ENCODE peak calls at places on chromosomes 16 and 17, in four cellular contexts. H is CD8-positive, alpha-beta memory T cell; F is heart left ventricle; R is foreskin fibroblast. J is an unnamed sample.

GRCh38 chr16:79042886-79043285 is 557.7 kb downstream of the MAF start:
- DNase-seq in R (no peak), H (no peak), F (no peak), J (no peak)

GRCh38 chr16:11034481-11034931 is 90.1 kb downstream of the CLEC16A start:
- DNase-seq in F (no peak), R (no peak), H (no peak), J (no peak)

GRCh38 chr17:20010099-20010863 is 1.1 kb downstream of the SPECC1 start:
- DNase-seq in R (peak), H (no peak), F (no peak), J (peak)

GRCh38 chr17:21146362-21147021 is 19.7 kb downstream of the DHRS7B start:
- DNase-seq in R (no peak), F (no peak), H (no peak), J (no peak)

GRCh38 chr17:71966459-71967313 is 154.1 kb upstream of the SOX9 start:
- DNase-seq in F (peak), R (no peak), H (no peak), J (no peak)

GRCh38 chr16:6032438-6032837 is 934.8 kb upstream of the EEF2KMT start:
- DNase-seq in R (no peak), F (no peak), H (no peak), J (no peak)

GRCh38 chr16:1870365-1871082 is 1.4 kb downstream of the MEIOB start:
- DNase-seq in F (no peak), H (no peak), R (peak), J (peak)

GRCh38 chr17:41073676-41074075 is 8.0 kb upstream of the KRTAP2-4 start:
- DNase-seq in R (no peak), H (no peak), F (no peak), J (no peak)

GRCh38 chr16:66917741-66918140 is 944 bp downstream of the CDH16 start:
- DNase-seq in H (no peak), R (no peak), F (no peak), J (no peak)

GRCh38 chr17:66461343-66461995 is 159.1 kb downstream of the PRKCA start:
- DNase-seq in H (no peak), F (no peak), R (no peak), J (no peak)

GRCh38 chr17:35256629-35257028 is 13.8 kb downstream of the SLFN5 start:
- DNase-seq in F (no peak), H (no peak), R (no peak), J (no peak)

GRCh38 chr17:16371742-16372141 is 9.1 kb upstream of the UBB start:
- DNase-seq in H (no peak), F (no peak), R (peak), J (no peak)

GRCh38 chr17:7001562-7001961 is 5.7 kb downstream of the ALOX12 start:
- DNase-seq in F (no peak), R (no peak), H (no peak), J (no peak)

GRCh38 chr16:70685938-70686375 is at the start of gene MTSS2:
- DNase-seq in F (peak), H (no peak), R (peak), J (no peak)

GRCh38 chr17:58527949-58528348 is 13.5 kb upstream of the MTMR4 start:
- DNase-seq in F (no peak), R (no peak), H (no peak), J (no peak)

GRCh38 chr17:74959826-74960738 is 12.5 kb downstream of the HID1 start:
- DNase-seq in F (no peak), H (no peak), R (no peak), J (no peak)

GRCh38 chr16:1420111-1420539 is 422 bp downstream of the UQCC4 start:
- DNase-seq in H (no peak), R (no peak), F (peak), J (no peak)

GRCh38 chr17:48378696-48379095 is 51.3 kb downstream of the SKAP1 start:
- DNase-seq in R (no peak), H (no peak), F (no peak), J (no peak)

GRCh38 chr17:510223-510917 is 157.8 kb upstream of the RPH3AL start:
- DNase-seq in F (no peak), H (no peak), R (no peak), J (no peak)

GRCh38 chr16:83652898-83653297 is 154.9 kb upstream of the HSBP1 start:
- DNase-seq in H (no peak), R (no peak), F (no peak), J (no peak)

GRCh38 chr17:67020293-67020766 is 24.0 kb upstream of the CACNG1 start:
- DNase-seq in R (no peak), H (no peak), F (no peak), J (no peak)

GRCh38 chr16:76941091-76941490 is 249.9 kb upstream of the MON1B start:
- DNase-seq in H (no peak), F (no peak), R (no peak), J (no peak)

GRCh38 chr16:47499080-47499699 is 38.1 kb downstream of the PHKB start:
- DNase-seq in R (no peak), F (no peak), H (no peak), J (no peak)

GRCh38 chr16:65229191-65229662 is 107.4 kb upstream of the CDH11 start:
- DNase-seq in F (no peak), R (no peak), H (no peak), J (no peak)

GRCh38 chr16:73976661-73977060 is 320.0 kb upstream of the PSMD7 start:
- DNase-seq in R (no peak), H (no peak), F (no peak), J (no peak)

GRCh38 chr16:12511708-12512107 is 292.0 kb downstream of the CPPED1 start:
- DNase-seq in H (peak), R (no peak), F (no peak), J (no peak)

GRCh38 chr16:21097151-21097550 is 53.5 kb downstream of the DNAH3 start:
- DNase-seq in R (peak), F (no peak), H (no peak), J (no peak)

GRCh38 chr17:30379303-30380105 is 777 bp downstream of the CPD start:
- DNase-seq in H (peak), R (no peak), F (peak), J (no peak)

GRCh38 chr17:58200024-58200633 is 7.6 kb downstream of the EPX start:
- DNase-seq in H (peak), F (peak), R (no peak), J (no peak)

GRCh38 chr17:38424297-38424972 is 3.8 kb upstream of the ARHGAP23 start:
- DNase-seq in R (no peak), H (no peak), F (no peak), J (no peak)

GRCh38 chr16:4687946-4688673 is 5.3 kb upstream of the NUDT16L1 start:
- DNase-seq in H (peak), R (no peak), F (peak), J (no peak)

GRCh38 chr16:77059441-77059840 is 131.5 kb upstream of the MON1B start:
- DNase-seq in R (no peak), H (no peak), F (no peak), J (no peak)

GRCh38 chr16:22217890-22218730 is 12.0 kb downstream of the EEF2K start:
- DNase-seq in H (no peak), F (peak), R (no peak), J (no peak)

GRCh38 chr17:70857351-70857750 is 688.0 kb downstream of the KCNJ2 start:
- DNase-seq in H (no peak), F (no peak), R (no peak), J (no peak)

GRCh38 chr17:55266051-55266957 is 1.5 kb downstream of the HLF start:
- DNase-seq in F (no peak), R (no peak), H (no peak), J (no peak)

GRCh38 chr16:30678586-30678970 is 20.3 kb downstream of the FBRS start:
- DNase-seq in F (no peak), H (no peak), R (no peak), J (no peak)

DNA sequence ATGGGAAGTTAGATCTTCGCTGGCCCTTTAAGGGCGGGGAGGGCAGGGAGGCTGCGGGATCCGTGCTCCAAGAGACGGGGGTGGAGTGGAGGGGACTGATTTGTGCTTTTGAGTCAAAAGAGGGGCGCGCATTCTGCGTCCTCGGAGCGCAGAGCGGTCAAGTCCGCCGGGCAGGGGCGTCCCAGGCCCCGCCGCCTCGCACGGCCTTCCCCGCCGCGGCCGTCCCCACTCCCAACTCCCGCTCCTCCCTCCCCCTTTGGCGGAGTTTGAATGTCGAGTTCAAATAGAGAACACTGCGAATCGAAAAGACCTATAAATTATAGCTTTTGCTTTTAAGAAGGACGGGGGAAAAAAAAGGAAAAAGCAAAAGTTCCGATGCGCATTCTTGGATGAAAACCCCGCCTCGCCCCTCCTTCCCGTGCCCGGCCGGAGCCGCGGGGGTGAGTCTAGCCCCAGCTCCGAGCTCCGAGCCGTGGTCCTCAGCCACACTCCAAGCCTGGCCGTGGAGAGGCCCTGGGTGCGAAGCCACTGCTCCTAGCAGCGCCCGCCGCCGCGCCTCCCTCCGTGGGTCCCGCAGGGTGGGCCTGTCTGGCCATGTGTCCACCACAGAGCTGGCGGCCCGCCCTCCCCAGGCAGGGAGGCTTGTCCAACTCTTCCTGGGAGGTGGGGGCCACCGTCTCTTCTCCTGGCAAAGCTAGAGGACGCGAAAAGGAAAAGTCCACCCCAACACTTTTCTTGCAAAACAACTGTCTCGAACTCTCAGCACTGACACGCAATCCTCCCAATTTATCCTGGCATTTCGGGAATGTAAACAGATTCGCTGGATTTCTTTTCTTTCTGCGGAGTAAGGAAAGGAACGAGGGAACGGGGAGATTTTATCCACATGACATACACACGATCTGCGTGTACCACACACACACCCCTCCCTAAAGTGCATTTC is 3.6 kb downstream of the CBX8 start:
- DNase-seq in H (no peak), R (peak), F (no peak), J (no peak)
- H3K4me3 ChIP-seq in H (no peak), R (peak), F (peak), J (no peak)

GRCh38 chr16:89563639-89564392 is 3.3 kb downstream of the RPL13 start:
- DNase-seq in H (no peak), F (no peak), R (no peak), J (no peak)

GRCh38 chr16:89564476-89565255 is 4.2 kb downstream of the RPL13 start:
- DNase-seq in R (peak), F (no peak), H (no peak), J (no peak)

GRCh38 chr16:89565256-89565505 is 4.7 kb downstream of the RPL13 start:
- DNase-seq in H (no peak), F (no peak), R (peak), J (no peak)

GRCh38 chr16:89567656-89568594 is 7.4 kb downstream of the RPL13 start:
- DNase-seq in R (no peak), H (no peak), F (no peak), J (no peak)

DNA sequence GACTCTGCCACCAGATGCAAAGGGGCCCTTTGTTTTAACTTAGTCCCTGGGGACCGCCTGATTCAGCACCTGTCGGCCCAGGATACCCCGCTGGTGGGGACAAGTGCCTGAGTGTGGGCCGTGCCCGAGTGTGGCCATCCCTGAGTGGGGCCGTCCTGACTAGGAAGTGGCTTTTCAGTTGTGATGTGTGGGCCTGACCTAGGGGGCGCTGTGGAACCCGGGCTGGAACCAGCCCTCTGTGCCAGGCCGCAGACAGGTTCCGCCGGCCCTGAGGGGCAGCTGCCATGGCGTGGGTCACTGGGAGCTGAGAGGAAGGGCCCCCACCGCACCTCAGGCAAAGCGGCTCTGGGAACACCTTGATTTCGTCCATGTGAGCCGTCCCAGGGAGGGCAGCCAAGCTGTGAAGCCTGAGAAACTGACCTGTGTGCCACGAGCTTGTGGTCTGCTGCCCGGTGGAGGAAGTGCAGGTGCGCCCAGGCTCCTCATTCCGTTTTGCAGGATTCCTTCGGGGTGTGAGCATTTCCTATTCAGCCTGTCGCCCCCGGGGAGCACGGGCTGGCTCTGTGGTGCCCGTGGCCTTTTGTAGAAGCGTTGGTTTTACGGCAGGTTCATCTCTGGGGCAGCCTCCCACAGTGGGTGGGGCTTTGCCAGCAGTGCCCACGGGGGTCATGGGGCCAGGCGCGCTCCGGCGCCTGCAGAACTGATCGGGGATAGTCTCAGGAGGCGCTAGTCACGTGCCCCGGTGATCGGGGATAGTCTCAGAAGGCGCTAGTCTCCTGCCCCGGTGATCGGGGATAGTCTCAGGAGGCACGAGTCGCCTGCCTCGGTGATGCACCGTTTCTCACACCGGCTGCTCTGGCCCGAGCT is 5.3 kb downstream of the RPL13 start:
- DNase-seq in H (peak), R (peak), F (peak), J (no peak)
- H3K4me3 ChIP-seq in H (peak), R (peak), F (peak), J (peak)

GRCh38 chr16:54281535-54282201 is 4.9 kb downstream of the IRX3 start:
- DNase-seq in F (no peak), R (no peak), H (no peak), J (no peak)

GRCh38 chr16:54282923-54283734 is 3.5 kb downstream of the IRX3 start:
- DNase-seq in H (no peak), R (no peak), F (no peak), J (no peak)

GRCh38 chr16:54280751-54281150 is 5.8 kb downstream of the IRX3 start:
- DNase-seq in R (no peak), H (no peak), F (no peak), J (no peak)

GRCh38 chr16:54283735-54284318 is 2.8 kb downstream of the IRX3 start:
- DNase-seq in R (no peak), H (no peak), F (no peak), J (no peak)

GRCh38 chr16:54282202-54282922 is 4.2 kb downstream of the IRX3 start:
- DNase-seq in F (peak), R (no peak), H (no peak), J (no peak)
- H3K4me3 ChIP-seq in F (peak), R (no peak), H (no peak), J (peak)

GRCh38 chr16:19822534-19822933 is 62.1 kb downstream of the GPRC5B start:
- DNase-seq in H (no peak), F (no peak), R (no peak), J (no peak)
- H3K4me3 ChIP-seq in H (no peak), F (no peak), R (no peak), J (no peak)

DNA sequence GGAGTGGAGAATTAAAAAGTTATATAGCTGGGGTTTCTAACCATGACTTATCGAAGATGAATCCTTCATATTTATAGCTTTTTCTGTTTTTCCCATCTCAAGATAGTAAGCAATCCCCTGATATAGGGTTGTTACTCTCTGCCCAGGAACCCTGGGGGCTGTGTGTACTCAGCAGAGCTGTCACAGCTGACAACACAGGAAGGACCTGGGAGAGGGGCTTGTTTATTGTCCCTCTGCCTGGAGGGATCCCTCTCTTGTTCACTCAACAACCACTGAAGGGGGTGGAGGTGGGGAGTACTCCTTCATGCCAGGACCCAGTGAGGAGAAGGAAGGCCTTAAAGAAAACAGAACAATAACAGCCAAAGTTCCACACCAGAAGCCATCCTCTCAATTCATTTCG is 19.8 kb downstream of the ASIC2 start:
- DNase-seq in H (no peak), R (no peak), F (no peak), J (no peak)
- H3K4me3 ChIP-seq in H (no peak), R (no peak), F (no peak), J (no peak)

GRCh38 chr16:28187595-28188004 is 24.2 kb downstream of the XPO6 start:
- DNase-seq in H (no peak), F (no peak), R (no peak), J (no peak)

GRCh38 chr16:28184625-28185024 is 27.1 kb downstream of the XPO6 start:
- DNase-seq in H (no peak), R (no peak), F (no peak), J (no peak)

GRCh38 chr16:28188085-28188916 is 23.5 kb downstream of the XPO6 start:
- DNase-seq in F (no peak), H (no peak), R (no peak), J (no peak)

GRCh38 chr16:28189237-28189636 is 22.5 kb downstream of the XPO6 start:
- DNase-seq in H (no peak), R (no peak), F (no peak), J (no peak)

GRCh38 chr16:28186752-28187151 is 25.0 kb downstream of the XPO6 start:
- DNase-seq in F (no peak), H (no peak), R (no peak), J (no peak)
- H3K4me3 ChIP-seq in F (no peak), H (peak), R (no peak), J (no peak)

DNA sequence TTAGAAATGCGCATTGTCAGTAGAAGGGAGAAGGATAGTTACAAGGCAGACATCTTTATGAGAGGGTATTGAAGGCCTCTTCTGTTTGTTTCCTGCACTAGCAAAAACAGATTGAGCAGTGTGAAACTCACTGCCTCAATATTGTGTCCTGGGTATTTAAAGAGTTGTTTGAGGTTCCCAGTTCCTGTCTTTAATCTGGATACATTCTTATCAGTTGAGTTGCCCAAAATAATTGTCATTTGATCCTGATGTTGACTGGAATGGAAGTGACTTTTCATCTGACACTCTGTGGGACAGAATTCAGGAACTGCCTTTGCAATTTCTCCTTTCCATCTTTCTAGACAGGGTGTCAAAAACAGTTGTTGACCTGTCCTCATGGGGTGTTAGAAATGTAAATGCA is 1.7 kb downstream of the ATP6V0A1 start:
- DNase-seq in F (no peak), H (no peak), R (no peak), J (no peak)
- H3K4me3 ChIP-seq in F (peak), H (no peak), R (peak), J (peak)

GRCh38 chr16:85746431-85747227 is 4.3 kb downstream of the C16orf74 start:
- DNase-seq in H (no peak), R (peak), F (no peak), J (peak)
- H3K4me3 ChIP-seq in H (no peak), R (no peak), F (no peak), J (no peak)

GRCh38 chr16:53211253-53211652 is 156.5 kb downstream of the CHD9 start:
- DNase-seq in F (no peak), H (no peak), R (no peak), J (no peak)
- H3K4me3 ChIP-seq in F (peak), H (no peak), R (no peak), J (peak)

GRCh38 chr16:88616320-88616719 is 22.1 kb upstream of the IL17C start:
- DNase-seq in R (no peak), H (no peak), F (no peak), J (no peak)

GRCh38 chr16:88617268-88618031 is 20.9 kb upstream of the IL17C start:
- DNase-seq in H (no peak), R (no peak), F (no peak), J (no peak)

GRCh38 chr16:88614818-88615580 is 23.4 kb upstream of the IL17C start:
- DNase-seq in F (no peak), R (no peak), H (no peak), J (no peak)

GRCh38 chr16:88618182-88618955 is 20.0 kb upstream of the IL17C start:
- DNase-seq in R (no peak), H (no peak), F (no peak), J (no peak)

DNA sequence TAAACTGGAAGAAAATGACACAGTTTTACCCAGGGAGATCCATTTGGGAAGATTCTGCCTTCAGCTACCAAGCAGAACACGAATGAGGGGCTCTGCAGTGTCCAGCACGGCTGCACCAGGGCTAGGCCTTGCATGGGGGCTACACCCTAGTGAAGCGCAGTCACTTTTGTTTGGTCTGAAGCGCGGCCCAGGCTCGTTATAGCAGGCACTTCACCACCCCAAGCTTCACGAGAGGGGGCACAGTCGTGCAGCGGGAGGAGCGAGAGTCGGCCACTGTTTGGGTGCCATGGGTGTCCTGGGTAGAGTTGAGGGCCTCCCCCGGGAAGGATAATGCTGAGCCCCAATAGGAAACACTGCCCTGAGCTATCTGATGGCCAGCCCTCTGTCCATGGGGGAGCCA is 21.6 kb upstream of the IL17C start:
- DNase-seq in F (no peak), H (no peak), R (no peak), J (no peak)
- H3K4me3 ChIP-seq in F (no peak), H (no peak), R (no peak), J (no peak)

J was measured in epithelial cell of proximal tubule.